ENCODE peak calls at places on chromosomes 1 and 21, in six cellular contexts. One of them, this sample, is unnamed.

GRCh38 chr1:18711561-18712253 is 81.1 kb downstream of the PAX7 start:
- DNase-seq in heart left ventricle: no peak
- DNase-seq in breast epithelium: no peak
- DNase-seq in GM23248: no peak
- DNase-seq in transverse colon: no peak
- DNase-seq in esophagus squamous epithelium: no peak
- DNase-seq in this sample: no peak

GRCh38 chr1:91809267-91809666 is 76.7 kb downstream of the TGFBR3 start:
- DNase-seq in transverse colon: no peak
- DNase-seq in GM23248: no peak
- DNase-seq in esophagus squamous epithelium: no peak
- DNase-seq in breast epithelium: no peak
- DNase-seq in heart left ventricle: no peak
- DNase-seq in this sample: no peak

GRCh38 chr1:115874497-115874896 is 33.6 kb upstream of the NHLH2 start:
- DNase-seq in heart left ventricle: no peak
- DNase-seq in esophagus squamous epithelium: no peak
- DNase-seq in breast epithelium: no peak
- DNase-seq in GM23248: no peak
- DNase-seq in transverse colon: no peak
- DNase-seq in this sample: no peak

GRCh38 chr1:230174765-230175747 is 108.0 kb downstream of the GALNT2 start:
- DNase-seq in heart left ventricle: no peak
- DNase-seq in GM23248: no peak
- DNase-seq in breast epithelium: no peak
- DNase-seq in esophagus squamous epithelium: no peak
- DNase-seq in transverse colon: peak; percentile 42
- DNase-seq in this sample: no peak

GRCh38 chr1:234222561-234223280 is 150.5 kb upstream of the COA6 start:
- DNase-seq in breast epithelium: no peak
- DNase-seq in heart left ventricle: no peak
- DNase-seq in esophagus squamous epithelium: no peak
- DNase-seq in GM23248: peak; percentile 50
- DNase-seq in transverse colon: no peak
- DNase-seq in this sample: no peak

GRCh38 chr1:237759371-237759770 is 131.4 kb downstream of the ZP4 start:
- DNase-seq in esophagus squamous epithelium: no peak
- DNase-seq in transverse colon: no peak
- DNase-seq in heart left ventricle: no peak
- DNase-seq in GM23248: no peak
- DNase-seq in breast epithelium: no peak
- DNase-seq in this sample: no peak

GRCh38 chr21:42162831-42163510 is 56.0 kb upstream of the ABCG1 start:
- DNase-seq in transverse colon: no peak
- DNase-seq in esophagus squamous epithelium: no peak
- DNase-seq in heart left ventricle: no peak
- DNase-seq in breast epithelium: no peak
- DNase-seq in GM23248: peak; percentile 16
- DNase-seq in this sample: no peak

GRCh38 chr1:34985063-34985770 is at the start of gene TMEM35B:
- DNase-seq in transverse colon: peak; percentile 78
- DNase-seq in breast epithelium: no peak
- DNase-seq in esophagus squamous epithelium: no peak
- DNase-seq in GM23248: peak; percentile 80
- DNase-seq in heart left ventricle: peak; percentile 80
- DNase-seq in this sample: no peak

GRCh38 chr1:59083946-59084865 is 212.7 kb upstream of the FGGY start:
- DNase-seq in breast epithelium: peak; percentile 29
- DNase-seq in transverse colon: no peak
- DNase-seq in heart left ventricle: peak; percentile 30
- DNase-seq in GM23248: no peak
- DNase-seq in esophagus squamous epithelium: no peak
- DNase-seq in this sample: no peak

GRCh38 chr1:77370161-77370560 is 88.3 kb downstream of the AK5 start:
- DNase-seq in heart left ventricle: no peak
- DNase-seq in esophagus squamous epithelium: no peak
- DNase-seq in breast epithelium: no peak
- DNase-seq in transverse colon: no peak
- DNase-seq in GM23248: no peak
- DNase-seq in this sample: no peak

GRCh38 chr1:177048314-177049069 is 116.0 kb downstream of the ASTN1 start:
- DNase-seq in breast epithelium: peak; percentile 25
- DNase-seq in GM23248: no peak
- DNase-seq in heart left ventricle: no peak
- DNase-seq in esophagus squamous epithelium: no peak
- DNase-seq in transverse colon: no peak
- DNase-seq in this sample: no peak

GRCh38 chr1:61053281-61053711 is 29.1 kb upstream of the NFIA start:
- DNase-seq in GM23248: no peak
- DNase-seq in transverse colon: no peak
- DNase-seq in breast epithelium: no peak
- DNase-seq in heart left ventricle: no peak
- DNase-seq in esophagus squamous epithelium: no peak
- DNase-seq in this sample: no peak
- H3K4me1 ChIP-seq in GM23248: no peaks in the 10 kb centered on the region
- H3K4me1 ChIP-seq in transverse colon: peaks cover 53% of the 10 kb centered on the region
- H3K4me1 ChIP-seq in breast epithelium: peaks cover 11% of the 10 kb centered on the region
- H3K4me1 ChIP-seq in heart left ventricle: peaks cover 8% of the 10 kb centered on the region
- H3K4me1 ChIP-seq in esophagus squamous epithelium: peaks cover 37% of the 10 kb centered on the region
- H3K4me1 ChIP-seq in this sample: peaks cover 3% of the 10 kb centered on the region

GRCh38 chr1:222251813-222252212 is 296.1 kb downstream of the HHIPL2 start:
- DNase-seq in GM23248: no peak
- DNase-seq in esophagus squamous epithelium: no peak
- DNase-seq in transverse colon: no peak
- DNase-seq in breast epithelium: no peak
- DNase-seq in heart left ventricle: no peak
- DNase-seq in this sample: no peak
- H3K4me3 ChIP-seq in GM23248: no peak overlapping the region
- H3K4me3 ChIP-seq in esophagus squamous epithelium: no peak overlapping the region
- H3K4me3 ChIP-seq in transverse colon: no peak overlapping the region
- H3K4me3 ChIP-seq in breast epithelium: no peak overlapping the region
- H3K4me3 ChIP-seq in heart left ventricle: no peak overlapping the region
- H3K4me3 ChIP-seq in this sample: no peak overlapping the region

GRCh38 chr1:936865-937264 is 13.1 kb downstream of the SAMD11 start:
- DNase-seq in breast epithelium: no peak
- DNase-seq in esophagus squamous epithelium: no peak
- DNase-seq in heart left ventricle: no peak
- DNase-seq in GM23248: no peak
- DNase-seq in transverse colon: no peak
- DNase-seq in this sample: no peak
- H3K27me3 ChIP-seq in breast epithelium: peaks cover 8% of the 10 kb centered on the region
- H3K27me3 ChIP-seq in esophagus squamous epithelium: peaks cover 32% of the 10 kb centered on the region
- H3K27me3 ChIP-seq in heart left ventricle: peaks cover 87% of the 10 kb centered on the region
- H3K27me3 ChIP-seq in GM23248: no peaks in the 10 kb centered on the region
- H3K27me3 ChIP-seq in transverse colon: peaks cover 91% of the 10 kb centered on the region
- H3K27me3 ChIP-seq in this sample: peaks cover 56% of the 10 kb centered on the region

GRCh38 chr1:66445492-66446181 is 88.3 kb upstream of the SGIP1 start:
- DNase-seq in transverse colon: peak; percentile 51
- DNase-seq in GM23248: no peak
- DNase-seq in heart left ventricle: peak; percentile 35
- DNase-seq in esophagus squamous epithelium: no peak
- DNase-seq in breast epithelium: no peak
- DNase-seq in this sample: no peak
- H3K4me1 ChIP-seq in transverse colon: peaks cover 22% of the 10 kb centered on the region
- H3K4me1 ChIP-seq in GM23248: peaks cover 31% of the 10 kb centered on the region
- H3K4me1 ChIP-seq in heart left ventricle: peaks cover 17% of the 10 kb centered on the region
- H3K4me1 ChIP-seq in esophagus squamous epithelium: peaks cover 3% of the 10 kb centered on the region
- H3K4me1 ChIP-seq in breast epithelium: no peaks in the 10 kb centered on the region
- H3K4me1 ChIP-seq in this sample: no peaks in the 10 kb centered on the region

GRCh38 chr1:22450421-22451021 is 1.1 kb upstream of the ZBTB40 start:
- DNase-seq in breast epithelium: no peak
- DNase-seq in esophagus squamous epithelium: no peak
- DNase-seq in heart left ventricle: no peak
- DNase-seq in transverse colon: no peak
- DNase-seq in GM23248: no peak
- DNase-seq in this sample: no peak
- H3K4me3 ChIP-seq in breast epithelium: no peak overlapping the region
- H3K4me3 ChIP-seq in esophagus squamous epithelium: no peak overlapping the region
- H3K4me3 ChIP-seq in heart left ventricle: no peak overlapping the region
- H3K4me3 ChIP-seq in transverse colon: no peak overlapping the region
- H3K4me3 ChIP-seq in GM23248: no peak overlapping the region
- H3K4me3 ChIP-seq in this sample: no peak overlapping the region

GRCh38 chr21:34674467-34674866 is 5.7 kb downstream of the CLIC6 start:
- DNase-seq in transverse colon: no peak
- DNase-seq in heart left ventricle: no peak
- DNase-seq in breast epithelium: no peak
- DNase-seq in esophagus squamous epithelium: no peak
- DNase-seq in GM23248: no peak
- DNase-seq in this sample: no peak
- H3K27me3 ChIP-seq in transverse colon: peaks cover 44% of the 10 kb centered on the region
- H3K27me3 ChIP-seq in heart left ventricle: peaks cover 56% of the 10 kb centered on the region
- H3K27me3 ChIP-seq in breast epithelium: no peaks in the 10 kb centered on the region
- H3K27me3 ChIP-seq in esophagus squamous epithelium: peaks cover 10% of the 10 kb centered on the region
- H3K27me3 ChIP-seq in GM23248: peaks cover 44% of the 10 kb centered on the region
- H3K27me3 ChIP-seq in this sample: peaks cover 2% of the 10 kb centered on the region

GRCh38 chr1:117634631-117635030 is 28.8 kb downstream of the TENT5C start:
- DNase-seq in breast epithelium: no peak
- DNase-seq in esophagus squamous epithelium: no peak
- DNase-seq in GM23248: no peak
- DNase-seq in heart left ventricle: no peak
- DNase-seq in transverse colon: no peak
- DNase-seq in this sample: no peak
- H3K4me1 ChIP-seq in breast epithelium: no peaks in the 10 kb centered on the region
- H3K4me1 ChIP-seq in esophagus squamous epithelium: no peaks in the 10 kb centered on the region
- H3K4me1 ChIP-seq in GM23248: no peaks in the 10 kb centered on the region
- H3K4me1 ChIP-seq in heart left ventricle: no peaks in the 10 kb centered on the region
- H3K4me1 ChIP-seq in transverse colon: no peaks in the 10 kb centered on the region
- H3K4me1 ChIP-seq in this sample: peaks cover 4% of the 10 kb centered on the region

This sample was measured in iPS DF 6.9.